ENCODE peak calls at places on chromosomes 5 and 9, in five cellular contexts. W is mesendoderm; Q is activated CD8-positive, alpha-beta memory T cell treated with anti-CD3 and anti-CD28 coated beads for 48 hours; B is NCI-H1105 treated with DMSO at 0.1 percent for 48 hours; D is effector memory CD4-positive, alpha-beta T cell. T is an unnamed sample.

GRCh38 chr9:131053896-131054295 is 42.4 kb upstream of the AIF1L start:
- DNase-seq in W (no peak), Q (no peak), B (no peak), D (no peak), T (no peak)

GRCh38 chr5:176381423-176381822 is 7.0 kb downstream of the NOP16 start:
- DNase-seq in W (no peak), Q (no peak), B (no peak), D (no peak), T (no peak)

GRCh38 chr9:86843182-86843581 is 104.1 kb downstream of the GAS1 start:
- DNase-seq in W (no peak), Q (no peak), B (peak), D (no peak), T (peak)

GRCh38 chr5:106966686-106967315 is 703.9 kb downstream of the EFNA5 start:
- DNase-seq in W (no peak), Q (no peak), B (no peak), D (no peak), T (peak)

GRCh38 chr5:7274180-7274579 is 121.8 kb upstream of the ADCY2 start:
- DNase-seq in W (no peak), Q (no peak), B (no peak), D (no peak), T (no peak)

GRCh38 chr9:123678038-123678877 is 251.7 kb downstream of the DENND1A start:
- DNase-seq in W (no peak), Q (no peak), B (peak), D (no peak), T (no peak)

GRCh38 chr5:11234501-11234911 is 473.5 kb upstream of the DAP start:
- DNase-seq in W (no peak), Q (no peak), B (no peak), D (no peak), T (no peak)

GRCh38 chr9:130010151-130010988 is 32.6 kb downstream of the FNBP1 start:
- DNase-seq in W (no peak), Q (no peak), B (no peak), D (peak), T (peak)

GRCh38 chr9:21506910-21507795 is 25.0 kb upstream of the IFNE start:
- DNase-seq in W (peak), Q (no peak), B (no peak), D (no peak), T (peak)

GRCh38 chr5:50593681-50594080 is 72.8 kb upstream of the PARP8 start:
- DNase-seq in W (no peak), Q (no peak), B (no peak), D (peak), T (no peak)

GRCh38 chr5:170357853-170358497 is 31.2 kb downstream of the KCNMB1 start:
- DNase-seq in W (no peak), Q (no peak), B (no peak), D (no peak), T (no peak)

GRCh38 chr5:149264432-149265069 is 7.1 kb upstream of the AFAP1L1 start:
- DNase-seq in W (peak), Q (no peak), B (peak), D (peak), T (peak)

GRCh38 chr5:172943906-172944305 is 15.3 kb upstream of the RPL26L1 start:
- DNase-seq in W (peak), Q (no peak), B (no peak), D (no peak), T (peak)

GRCh38 chr5:83321656-83322055 is 149.9 kb upstream of the VCAN start:
- DNase-seq in W (no peak), Q (no peak), B (no peak), D (no peak), T (peak)

GRCh38 chr5:39194466-39195136 is 24.8 kb downstream of the FYB1 start:
- DNase-seq in W (no peak), Q (no peak), B (no peak), D (no peak), T (peak)

GRCh38 chr5:1516615-1517601 is 6.9 kb downstream of the LPCAT1 start:
- DNase-seq in W (peak), Q (no peak), B (no peak), D (no peak), T (peak)